ENCODE peak calls at places on chromosomes 13 and 19, in nine cellular contexts. T, U, J, Y, H, Z, S, X and P are unnamed samples.

GRCh38 chr13:44032801-44033200 is 153.1 kb downstream of the LACC1 start:
- DNase-seq in T (no peak), U (no peak), J (no peak), Y (no peak), H (no peak), Z (no peak), S (no peak), X (no peak), P (no peak)

GRCh38 chr19:36051236-36051635 is 2.8 kb downstream of the THAP8 start:
- DNase-seq in T (no peak), U (peak; percentile 67), J (no peak), Y (no peak), H (no peak), Z (no peak), S (no peak), X (no peak), P (no peak)

GRCh38 chr13:86920960-86921359 is 750.2 kb upstream of the SLITRK5 start:
- DNase-seq in T (no peak), U (no peak), J (no peak), Y (no peak), H (no peak), Z (no peak), S (no peak), X (no peak), P (no peak)

GRCh38 chr13:93505104-93505952 is 278.7 kb downstream of the GPC6 start:
- DNase-seq in T (peak; percentile 37), U (no peak), J (no peak), Y (no peak), H (no peak), Z (no peak), S (no peak), X (peak; percentile 52), P (no peak)

GRCh38 chr13:27619711-27620376 is 485 bp downstream of the LNX2 start:
- DNase-seq in T (peak; percentile 74), U (no peak), J (peak; percentile 41), Y (peak; percentile 49), H (peak; percentile 42), Z (no peak), S (peak; percentile 57), X (peak; percentile 32), P (peak; percentile 30)

GRCh38 chr13:95243207-95243606 is 58.0 kb downstream of the ABCC4 start:
- DNase-seq in T (no peak), U (no peak), J (no peak), Y (no peak), H (no peak), Z (no peak), S (no peak), X (no peak), P (no peak)

GRCh38 chr19:13842294-13843103 is 34.4 kb upstream of the NANOS3 start:
- DNase-seq in T (peak; percentile 92), U (peak; percentile 63), J (peak; percentile 84), Y (peak; percentile 83), H (peak; percentile 82), Z (peak; percentile 85), S (peak; percentile 91), X (peak; percentile 67), P (peak; percentile 57)

GRCh38 chr19:7783991-7784421 is 21.0 kb downstream of the CLEC4M start:
- DNase-seq in T (peak; percentile 75), U (no peak), J (peak; percentile 62), Y (no peak), H (no peak), Z (peak; percentile 50), S (no peak), X (peak; percentile 54), P (peak; percentile 64)

GRCh38 chr19:13044160-13044853 is 49.0 kb downstream of the NFIX start:
- DNase-seq in T (peak; percentile 69), U (no peak), J (no peak), Y (no peak), H (no peak), Z (no peak), S (no peak), X (peak; percentile 51), P (peak; percentile 59)

GRCh38 chr13:76293751-76294150 is 592.5 kb downstream of the KCTD12 start:
- DNase-seq in T (peak; percentile 34), U (no peak), J (no peak), Y (no peak), H (no peak), Z (no peak), S (no peak), X (peak; percentile 48), P (peak; percentile 29)

GRCh38 chr13:21812192-21812626 is 141.3 kb downstream of the FGF9 start:
- DNase-seq in T (no peak), U (peak; percentile 60), J (no peak), Y (no peak), H (no peak), Z (no peak), S (no peak), X (no peak), P (no peak)

GRCh38 chr13:108272333-108272732 is 2.8 kb downstream of the TNFSF13B start:
- DNase-seq in T (peak; percentile 22), U (no peak), J (no peak), Y (no peak), H (no peak), Z (no peak), S (no peak), X (no peak), P (peak; percentile 43)

GRCh38 chr19:5031231-5032100 is 62.6 kb downstream of the KDM4B start:
- DNase-seq in T (peak; percentile 89), U (peak; percentile 92), J (peak; percentile 83), Y (peak; percentile 84), H (peak; percentile 78), Z (peak; percentile 78), S (peak; percentile 86), X (peak; percentile 74), P (peak; percentile 73)

DNA sequence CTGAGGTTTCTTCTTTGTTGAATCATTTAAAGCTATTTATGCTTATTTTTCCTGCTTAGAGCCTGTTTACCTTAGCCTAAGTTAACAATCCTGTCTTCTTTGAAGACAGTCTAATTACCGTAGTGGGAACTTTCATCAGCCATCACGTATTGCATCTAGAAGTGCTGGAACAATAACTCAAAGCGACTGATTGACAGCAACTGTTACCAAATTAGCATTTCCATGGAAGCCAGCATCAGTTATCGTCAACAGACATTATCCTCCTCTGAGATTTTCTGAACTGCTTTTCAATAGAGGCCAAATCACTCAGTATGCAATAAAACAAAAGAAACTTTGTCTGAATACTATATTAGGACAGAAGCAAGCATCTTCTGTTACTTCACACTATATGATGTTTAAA is 433.3 kb upstream of the SLITRK1 start:
- DNase-seq in T (no peak), U (peak; percentile 48), J (no peak), Y (no peak), H (no peak), Z (no peak), S (no peak), X (no peak), P (no peak)
- TF ChIP-seq CTCF in T (no peak), U (no peak), J (no peak), Y (no peak), H (no peak), Z (no peak), S (no peak), X (no peak), P (no peak)

DNA sequence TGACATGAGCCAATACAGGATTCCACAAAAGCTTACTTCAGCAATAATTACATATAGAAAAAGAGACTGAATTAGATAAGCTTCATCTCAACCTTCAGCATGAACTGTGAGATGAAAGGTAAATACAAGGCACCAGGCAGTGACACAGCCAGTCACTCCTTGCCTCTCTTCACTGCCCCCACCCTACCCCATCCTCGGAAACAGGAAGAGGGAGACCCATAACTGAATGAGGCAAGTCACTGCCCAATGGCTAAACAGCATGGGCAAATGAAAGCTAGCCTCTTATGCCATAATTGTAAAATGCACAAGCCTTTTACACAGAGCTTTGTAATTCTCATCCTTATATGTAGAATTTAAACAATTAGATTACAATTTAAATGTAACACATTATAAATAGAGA is 1.7 kb downstream of the ZNF160 start:
- DNase-seq in T (peak; percentile 13), U (no peak), J (no peak), Y (no peak), H (no peak), Z (no peak), S (no peak), X (no peak), P (peak; percentile 14)
- H3K4me3 ChIP-seq in T (peak overlapping the region; percentile 97), U (peak overlapping the region; percentile 86), J (no peak overlapping the region), Y (no peak overlapping the region), H (no peak overlapping the region), Z (no peak overlapping the region), S (peak overlapping the region; percentile 93), X (peak overlapping the region; percentile 95), P (no peak overlapping the region)

GRCh38 chr19:49475191-49475932 is 1.3 kb downstream of the FLT3LG start:
- DNase-seq in T (no peak), U (no peak), J (no peak), Y (no peak), H (no peak), Z (no peak), S (no peak), X (no peak), P (no peak)

GRCh38 chr19:49472936-49473335 is 1.1 kb upstream of the FLT3LG start:
- DNase-seq in T (no peak), U (no peak), J (no peak), Y (no peak), H (no peak), Z (no peak), S (no peak), X (no peak), P (no peak)

GRCh38 chr19:49474545-49474930 is 523 bp downstream of the FLT3LG start:
- DNase-seq in T (no peak), U (no peak), J (no peak), Y (no peak), H (no peak), Z (no peak), S (no peak), X (no peak), P (no peak)

GRCh38 chr19:49473868-49474544 is at the start of gene FLT3LG:
- DNase-seq in T (peak; percentile 89), U (peak; percentile 69), J (peak; percentile 77), Y (peak; percentile 71), H (peak; percentile 81), Z (no peak), S (peak; percentile 80), X (peak; percentile 77), P (peak; percentile 75)

GRCh38 chr19:49475995-49476880 is 2.2 kb downstream of the FLT3LG start:
- DNase-seq in T (peak; percentile 57), U (peak; percentile 94), J (no peak), Y (peak; percentile 50), H (no peak), Z (no peak), S (peak; percentile 60), X (no peak), P (no peak)
- TF ChIP-seq CTCF in T (peak; percentile 60), U (peak; percentile 69), J (peak; percentile 1), Y (peak; percentile 24), H (peak; percentile 27), Z (no peak), S (peak; percentile 8), X (peak; percentile 58), P (peak; percentile 39)

GRCh38 chr19:3585301-3586123 is at the start of gene GIPC3:
- DNase-seq in T (no peak), U (no peak), J (no peak), Y (no peak), H (no peak), Z (no peak), S (no peak), X (no peak), P (no peak)
- H3K4me3 ChIP-seq in T (peak within 1 kb of the TSS; percentile 15), U (peak within 1 kb of the TSS; percentile 3), J (peak within 1 kb of the TSS; percentile 25), Y (no peak within 1 kb of the TSS), H (peak within 1 kb of the TSS; percentile 55), Z (no peak within 1 kb of the TSS), S (peak within 1 kb of the TSS; percentile 58), X (peak within 1 kb of the TSS; percentile 5), P (no peak within 1 kb of the TSS)

DNA sequence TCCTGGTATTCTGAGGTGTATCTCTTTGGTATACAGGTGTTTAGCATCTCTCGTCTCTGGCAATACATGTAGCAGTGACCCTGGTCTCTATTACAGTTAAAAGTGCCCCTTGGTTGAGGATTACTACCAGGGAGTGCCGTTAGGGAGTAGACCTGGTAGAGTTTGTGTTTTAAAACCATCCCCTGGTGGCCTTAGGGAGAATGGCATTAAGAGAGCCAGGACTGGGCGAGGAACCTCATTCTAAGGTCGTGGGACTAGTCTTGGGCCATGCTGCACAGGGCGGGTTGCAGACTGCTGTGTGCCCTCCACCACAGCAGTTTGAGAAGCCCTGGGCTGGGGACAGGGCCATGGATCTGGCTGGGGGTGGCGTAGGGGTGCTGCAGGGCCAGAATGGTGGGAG is 35.0 kb downstream of the B3GLCT start:
- DNase-seq in T (peak; percentile 15), U (no peak), J (no peak), Y (no peak), H (no peak), Z (no peak), S (no peak), X (no peak), P (peak; percentile 8)
- TF ChIP-seq CTCF in T (peak; percentile 29), U (peak; percentile 27), J (no peak), Y (no peak), H (no peak), Z (no peak), S (no peak), X (peak; percentile 39), P (peak; percentile 31)